ENCODE peak calls at places on chromosomes 5 and 9, in four cellular contexts. A is colonic mucosa; I is fibroblast of lung; M is CD8-positive, alpha-beta memory T cell. K is an unnamed sample. For H3K27me3, the result is how much of the 10 kb centered on the place peaks cover.

GRCh38 chr9:120221844-120222243 is 358.1 kb downstream of the CDK5RAP2 start:
- DNase-seq in A (no peak), I (no peak), M (no peak), K (no peak)

GRCh38 chr5:39761199-39761580 is 336.4 kb upstream of the DAB2 start:
- DNase-seq in A (no peak), I (no peak), M (no peak), K (no peak)

GRCh38 chr5:59321631-59322030 is 571.9 kb downstream of the PDE4D start:
- DNase-seq in A (no peak), I (no peak), M (no peak), K (no peak)

GRCh38 chr5:16600397-16600796 is 16.4 kb downstream of the RETREG1 start:
- DNase-seq in A (peak), I (peak), M (no peak), K (peak)

GRCh38 chr9:28661853-28662252 is 1088.6 kb upstream of the C9orf72 start:
- DNase-seq in A (no peak), I (no peak), M (no peak), K (no peak)

GRCh38 chr5:43020294-43020711 is 19.8 kb downstream of the ANXA2R start:
- DNase-seq in A (peak), I (no peak), M (no peak), K (no peak)

GRCh38 chr5:179307931-179308471 is 37.3 kb downstream of the ADAMTS2 start:
- DNase-seq in A (no peak), I (no peak), M (no peak), K (no peak)

GRCh38 chr9:6076856-6077255 is 61.4 kb upstream of the RANBP6 start:
- DNase-seq in A (no peak), I (no peak), M (no peak), K (no peak)

GRCh38 chr9:124835026-124835501 is 18.2 kb upstream of the WDR38 start:
- DNase-seq in A (peak), I (peak), M (no peak), K (peak)

GRCh38 chr9:109791003-109791677 is 11.1 kb downstream of the PALM2AKAP2 start:
- DNase-seq in A (no peak), I (no peak), M (no peak), K (no peak)

GRCh38 chr5:52177193-52177592 is 610.5 kb upstream of the ITGA1 start:
- DNase-seq in A (no peak), I (no peak), M (no peak), K (no peak)

GRCh38 chr5:169151051-169151805 is 149.7 kb downstream of the SLIT3 start:
- DNase-seq in A (no peak), I (no peak), M (no peak), K (no peak)

GRCh38 chr5:138102454-138103320 is 18.9 kb downstream of the WNT8A start:
- DNase-seq in A (no peak), I (no peak), M (no peak), K (no peak)

GRCh38 chr5:31185951-31186350 is 7.5 kb upstream of the CDH6 start:
- DNase-seq in A (no peak), I (no peak), M (no peak), K (no peak)

GRCh38 chr5:139911425-139912120 is 116.0 kb downstream of the PSD2 start:
- DNase-seq in A (no peak), I (no peak), M (no peak), K (no peak)

GRCh38 chr9:104783588-104783987 is 19.7 kb downstream of the NIPSNAP3B start:
- DNase-seq in A (no peak), I (no peak), M (no peak), K (no peak)

GRCh38 chr5:100726116-100726515 is 177.0 kb downstream of the ST8SIA4 start:
- DNase-seq in A (no peak), I (no peak), M (no peak), K (no peak)

GRCh38 chr5:72871358-72872024 is 55.0 kb downstream of the TNPO1 start:
- DNase-seq in A (no peak), I (no peak), M (no peak), K (no peak)

GRCh38 chr9:117315236-117315635 is 99.6 kb downstream of the ASTN2 start:
- DNase-seq in A (no peak), I (no peak), M (no peak), K (no peak)

GRCh38 chr5:33415811-33416354 is 24.9 kb upstream of the TARS1 start:
- DNase-seq in A (no peak), I (peak), M (no peak), K (no peak)

GRCh38 chr9:131660466-131661405 is 79.1 kb downstream of the RAPGEF1 start:
- DNase-seq in A (no peak), I (no peak), M (no peak), K (no peak)

GRCh38 chr9:33273972-33274328 is 9.1 kb downstream of the CHMP5 start:
- DNase-seq in A (no peak), I (no peak), M (no peak), K (no peak)

GRCh38 chr9:119216891-119217290 is 152.3 kb downstream of the BRINP1 start:
- DNase-seq in A (no peak), I (no peak), M (no peak), K (peak)

GRCh38 chr5:1140188-1140817 is 28.4 kb upstream of the SLC12A7 start:
- DNase-seq in A (peak), I (peak), M (peak), K (peak)

GRCh38 chr9:123550012-123550411 is 194.0 kb downstream of the CRB2 start:
- DNase-seq in A (no peak), I (no peak), M (no peak), K (no peak)

GRCh38 chr5:112738180-112738560 is 485 bp downstream of the APC start:
- DNase-seq in A (no peak), I (no peak), M (no peak), K (no peak)

GRCh38 chr5:179316961-179317360 is 28.3 kb downstream of the ADAMTS2 start:
- DNase-seq in A (no peak), I (no peak), M (no peak), K (no peak)

GRCh38 chr5:64789457-64789856 is 20.7 kb downstream of the CWC27 start:
- DNase-seq in A (no peak), I (peak), M (no peak), K (no peak)

GRCh38 chr5:103391659-103392058 is 133.1 kb downstream of the MACIR start:
- DNase-seq in A (no peak), I (no peak), M (no peak), K (no peak)

GRCh38 chr5:103394676-103395075 is 136.1 kb downstream of the MACIR start:
- DNase-seq in A (no peak), I (no peak), M (no peak), K (no peak)

GRCh38 chr5:103389362-103389761 is 130.8 kb downstream of the MACIR start:
- DNase-seq in A (no peak), I (no peak), M (no peak), K (no peak)

GRCh38 chr5:103389846-103390245 is 131.3 kb downstream of the MACIR start:
- DNase-seq in A (no peak), I (no peak), M (no peak), K (no peak)

DNA sequence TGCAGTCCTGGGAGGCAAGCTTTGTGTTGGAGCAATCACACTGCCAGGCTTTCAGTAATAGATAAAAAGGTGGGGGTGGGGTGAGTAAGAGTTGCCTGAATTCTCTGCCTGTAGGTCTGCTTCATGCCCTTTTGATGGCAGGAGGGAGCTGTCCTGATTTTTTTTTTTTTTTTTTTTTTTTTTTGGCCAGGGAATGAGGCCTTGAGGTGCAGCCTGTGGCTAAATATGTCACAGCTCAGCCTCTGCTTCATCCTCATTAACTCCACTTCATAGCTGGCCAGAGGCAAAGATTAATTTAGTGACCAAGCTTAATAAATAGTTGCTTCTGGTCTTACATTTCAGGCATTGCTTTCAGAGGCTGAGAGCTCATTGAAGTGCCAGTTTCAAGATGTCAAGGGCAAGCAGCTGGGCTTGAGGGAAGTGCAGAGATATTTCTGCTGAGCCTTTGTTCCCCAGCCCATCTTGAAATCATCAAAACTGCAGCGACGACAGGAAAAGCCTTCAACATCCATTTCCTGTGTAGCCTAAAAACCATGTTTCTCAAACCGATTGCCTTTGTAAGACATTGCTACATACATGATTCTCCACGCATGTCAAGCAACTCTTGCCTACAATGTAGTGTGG is 134.7 kb downstream of the MACIR start:
- DNase-seq in A (no peak), I (peak), M (no peak), K (no peak)
- H3K4me3 ChIP-seq in A (no peak), I (no peak), M (no peak), K (no peak)

GRCh38 chr9:21764736-21765245 is 37.6 kb upstream of the MTAP start:
- DNase-seq in A (no peak), I (no peak), M (no peak), K (peak)
- H3K27me3 ChIP-seq in A (under half), I (under half), M (under half), K (under half)

GRCh38 chr9:89442501-89442978 is 55.4 kb downstream of the SEMA4D start:
- DNase-seq in A (no peak), I (no peak), M (no peak), K (no peak)
- H3K4me3 ChIP-seq in A (no peak), I (no peak), M (no peak), K (no peak)

DNA sequence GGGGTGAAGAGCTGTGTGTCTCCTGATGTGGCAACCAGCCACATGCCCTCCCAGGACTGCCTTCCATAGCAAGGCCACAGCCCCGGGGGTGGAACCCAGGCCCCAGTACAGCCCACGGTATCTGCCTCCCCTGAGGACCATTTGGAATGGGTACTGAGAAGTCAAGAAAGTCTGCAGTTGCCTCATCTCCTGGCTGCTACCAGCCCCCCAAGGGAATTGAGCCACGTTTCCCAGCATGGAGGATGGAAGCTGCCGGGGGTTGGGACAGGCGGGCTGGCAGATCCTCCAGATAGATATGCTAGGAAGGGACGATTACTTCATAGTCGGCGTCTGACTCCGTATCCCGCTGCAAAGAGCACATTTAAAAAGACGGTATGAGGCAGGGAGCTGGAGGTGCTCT is 5.5 kb upstream of the DMRT2 start:
- DNase-seq in A (no peak), I (no peak), M (no peak), K (no peak)
- H3K27me3 ChIP-seq in A (half or more), I (under half), M (half or more), K (under half)

DNA sequence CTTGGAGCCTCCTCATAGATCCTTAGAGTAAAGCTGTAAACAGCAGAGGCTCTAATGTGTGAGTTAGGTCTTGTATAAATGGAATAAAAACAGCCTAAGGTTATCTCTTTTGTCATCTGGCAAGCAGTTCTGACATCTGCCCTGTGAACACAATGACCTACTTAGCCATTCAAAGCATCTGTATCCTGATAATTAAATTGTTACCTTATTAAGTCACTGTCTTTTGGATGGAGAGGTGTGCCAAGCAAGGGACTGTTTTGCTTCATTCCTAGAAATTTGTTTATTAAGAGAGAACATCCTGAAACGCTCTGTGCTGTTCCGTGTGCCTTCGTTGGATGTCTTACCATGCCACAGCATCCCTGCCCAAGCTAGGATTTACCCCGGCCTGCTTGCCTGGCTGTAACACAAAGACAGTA is 1.5 kb downstream of the LSM11 start:
- DNase-seq in A (no peak), I (no peak), M (no peak), K (no peak)
- H3K4me3 ChIP-seq in A (peak), I (peak), M (no peak), K (peak)

K was measured in MG63.